ENCODE peak calls at places on chromosomes 1 and 21, in five cellular contexts. C, D, O, M and S are unnamed samples.

GRCh38 chr1:188669715-188670114 is 1807.9 kb downstream of the BRINP3 start:
- DNase-seq in C (no peak), D (peak), O (no peak), M (no peak), S (no peak)

GRCh38 chr1:151159373-151159772 is 2.9 kb downstream of the TNFAIP8L2 start:
- DNase-seq in C (no peak), D (no peak), O (no peak), M (no peak), S (no peak)

GRCh38 chr1:182215797-182216196 is 154.3 kb upstream of the ZNF648 start:
- DNase-seq in C (peak), D (peak), O (no peak), M (no peak), S (no peak)

GRCh38 chr21:37916795-37917142 is 512 bp upstream of the KCNJ6 start:
- DNase-seq in C (no peak), D (no peak), O (no peak), M (no peak), S (no peak)

GRCh38 chr1:183243190-183244065 is 57.4 kb downstream of the LAMC2 start:
- DNase-seq in C (no peak), D (no peak), O (no peak), M (peak), S (peak)

GRCh38 chr21:26067836-26068401 is 102.7 kb downstream of the APP start:
- DNase-seq in C (no peak), D (no peak), O (no peak), M (no peak), S (no peak)

GRCh38 chr21:25441835-25442234 is 165.4 kb downstream of the MRPL39 start:
- DNase-seq in C (no peak), D (no peak), O (no peak), M (no peak), S (no peak)

GRCh38 chr1:244337839-244338238 is 113.9 kb downstream of the ADSS2 start:
- DNase-seq in C (no peak), D (no peak), O (no peak), M (no peak), S (no peak)

GRCh38 chr1:215273838-215274516 is 191.4 kb downstream of the KCNK2 start:
- DNase-seq in C (peak), D (peak), O (no peak), M (no peak), S (no peak)

GRCh38 chr1:44628962-44629756 is 45.1 kb downstream of the TMEM53 start:
- DNase-seq in C (no peak), D (peak), O (no peak), M (no peak), S (no peak)

GRCh38 chr21:35197191-35197590 is 148.1 kb upstream of the RUNX1 start:
- DNase-seq in C (no peak), D (peak), O (no peak), M (no peak), S (no peak)

GRCh38 chr1:115838805-115839705 is 1.9 kb downstream of the NHLH2 start:
- DNase-seq in C (peak), D (peak), O (no peak), M (no peak), S (no peak)

GRCh38 chr1:86155807-86156561 is 588 bp downstream of the COL24A1 start:
- DNase-seq in C (no peak), D (peak), O (no peak), M (no peak), S (peak)

GRCh38 chr1:37722181-37723071 is 30.1 kb downstream of the CDCA8 start:
- DNase-seq in C (no peak), D (no peak), O (no peak), M (no peak), S (no peak)

GRCh38 chr1:2909797-2910196 is 108.3 kb upstream of the TTC34 start:
- DNase-seq in C (no peak), D (no peak), O (no peak), M (no peak), S (no peak)

GRCh38 chr1:59285691-59286090 is 11.2 kb upstream of the FGGY start:
- DNase-seq in C (no peak), D (peak), O (no peak), M (no peak), S (no peak)

GRCh38 chr1:207948536-207949250 is 37.8 kb upstream of the CD34 start:
- DNase-seq in C (no peak), D (no peak), O (no peak), M (no peak), S (no peak)

GRCh38 chr1:38589036-38589435 is 270.5 kb downstream of the RRAGC start:
- DNase-seq in C (peak), D (peak), O (no peak), M (peak), S (no peak)

GRCh38 chr1:214584805-214585766 is 17.9 kb upstream of the CENPF start:
- DNase-seq in C (peak), D (peak), O (no peak), M (no peak), S (no peak)

GRCh38 chr1:200306954-200307754 is 102.7 kb downstream of the ZNF281 start:
- DNase-seq in C (peak), D (no peak), O (peak), M (no peak), S (no peak)

GRCh38 chr1:26999440-26999987 is 6.0 kb downstream of the TRNP1 start:
- DNase-seq in C (peak), D (peak), O (no peak), M (peak), S (peak)

GRCh38 chr21:27190601-27191000 is 223.7 kb upstream of the ADAMTS5 start:
- DNase-seq in C (no peak), D (peak), O (no peak), M (no peak), S (no peak)

GRCh38 chr1:208047476-208047934 is 136.6 kb upstream of the CD34 start:
- DNase-seq in C (no peak), D (peak), O (no peak), M (peak), S (peak)

GRCh38 chr1:155015527-155016230 is 13.1 kb downstream of the ZBTB7B start:
- DNase-seq in C (no peak), D (no peak), O (no peak), M (no peak), S (no peak)

GRCh38 chr1:33002006-33002405 is 34.7 kb downstream of the AK2 start:
- DNase-seq in C (no peak), D (no peak), O (no peak), M (no peak), S (no peak)

GRCh38 chr1:202599669-202600431 is 110.4 kb downstream of the SYT2 start:
- DNase-seq in C (peak), D (peak), O (no peak), M (peak), S (peak)

GRCh38 chr21:39911286-39911685 is 44.0 kb downstream of the PCP4 start:
- DNase-seq in C (no peak), D (no peak), O (no peak), M (no peak), S (no peak)

GRCh38 chr1:7430047-7430608 is 341.0 kb upstream of the VAMP3 start:
- DNase-seq in C (no peak), D (no peak), O (no peak), M (no peak), S (no peak)

GRCh38 chr1:172746091-172746949 is 87.4 kb downstream of the FASLG start:
- DNase-seq in C (peak), D (peak), O (peak), M (no peak), S (no peak)

GRCh38 chr1:180765156-180765555 is 133.3 kb downstream of the XPR1 start:
- DNase-seq in C (no peak), D (peak), O (no peak), M (no peak), S (no peak)

GRCh38 chr1:192824511-192824910 is 15.7 kb downstream of the RGS2 start:
- DNase-seq in C (no peak), D (peak), O (no peak), M (no peak), S (no peak)

GRCh38 chr1:162085991-162086390 is 16.5 kb downstream of the NOS1AP start:
- DNase-seq in C (no peak), D (no peak), O (no peak), M (no peak), S (no peak)

GRCh38 chr1:55679971-55680370 is 464.8 kb upstream of the USP24 start:
- DNase-seq in C (no peak), D (peak), O (no peak), M (no peak), S (no peak)

GRCh38 chr1:5793516-5793915 is 198.7 kb downstream of the NPHP4 start:
- DNase-seq in C (no peak), D (no peak), O (no peak), M (no peak), S (no peak)

GRCh38 chr1:162560303-162561036 is 1.1 kb upstream of the UAP1 start:
- DNase-seq in C (no peak), D (no peak), O (no peak), M (no peak), S (no peak)

GRCh38 chr1:4171480-4172450 is 271.7 kb upstream of the C1orf174 start:
- DNase-seq in C (no peak), D (no peak), O (no peak), M (no peak), S (no peak)

DNA sequence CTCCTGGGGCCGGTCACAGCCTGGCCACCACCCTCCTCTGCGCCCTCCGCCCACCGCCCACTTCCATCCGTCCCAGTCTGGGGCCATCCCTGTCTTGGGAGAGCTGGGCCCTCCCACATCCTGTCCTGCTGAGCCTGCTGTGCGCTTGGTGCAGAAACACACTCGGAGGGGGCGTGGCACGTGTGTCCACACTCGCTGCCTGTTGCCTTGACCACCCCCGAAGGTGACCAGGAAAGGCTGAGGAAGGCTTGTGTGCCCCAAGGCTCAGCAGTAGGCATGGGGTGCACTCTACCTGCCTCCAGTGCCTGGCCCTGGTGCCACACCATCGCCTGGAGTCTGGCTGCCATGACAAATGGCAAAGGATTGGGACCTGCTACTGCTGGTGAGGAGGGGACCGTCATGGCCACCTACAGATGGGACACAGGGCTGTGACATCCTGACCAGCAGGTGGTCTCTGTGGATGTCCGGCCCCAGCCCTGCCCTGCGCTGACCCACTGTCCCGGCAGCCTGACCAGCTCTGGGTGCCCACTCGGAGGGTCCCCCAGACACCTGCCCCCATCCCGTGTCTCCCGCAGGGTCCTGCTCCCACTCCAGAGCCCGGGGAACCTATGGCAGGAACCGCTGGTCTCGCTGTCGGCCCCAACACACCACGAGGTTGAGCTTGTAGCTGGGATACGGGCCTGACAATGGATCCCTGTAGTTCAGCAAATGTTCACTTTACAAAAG is 23.2 kb upstream of the PTTG1IP start:
- DNase-seq in C (no peak), D (no peak), O (no peak), M (no peak), S (no peak)
- H3K27ac ChIP-seq in C (no peak), D (no peak), O (no peak), M (no peak), S (no peak)

DNA sequence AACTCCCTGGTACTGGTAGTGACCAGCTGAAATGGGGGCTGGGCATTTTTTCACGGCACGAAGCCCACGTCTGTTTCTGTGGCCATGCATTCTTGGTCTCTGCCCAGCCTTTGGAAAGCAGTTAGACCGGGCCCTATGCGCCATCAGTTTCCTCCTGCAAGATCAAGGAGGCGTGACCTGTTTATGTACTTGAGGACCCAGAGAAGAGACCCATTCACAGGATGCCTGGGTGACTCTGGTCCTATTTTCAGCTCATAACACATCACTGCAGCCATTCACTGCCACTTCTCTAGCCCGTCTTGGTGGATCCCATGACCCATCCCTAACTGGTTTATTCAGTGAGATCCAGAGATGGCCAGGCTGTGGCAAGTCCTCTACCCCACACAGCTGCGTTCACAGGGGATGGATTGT is 70.4 kb downstream of the SPSB1 start:
- DNase-seq in C (no peak), D (no peak), O (no peak), M (no peak), S (no peak)
- H3K27ac ChIP-seq in C (peak), D (no peak), O (no peak), M (peak), S (no peak)

GRCh38 chr21:45366931-45367401 is 38.0 kb upstream of the COL18A1 start:
- DNase-seq in C (no peak), D (peak), O (no peak), M (peak), S (peak)
- H3K27ac ChIP-seq in C (peak), D (peak), O (no peak), M (peak), S (peak)

DNA sequence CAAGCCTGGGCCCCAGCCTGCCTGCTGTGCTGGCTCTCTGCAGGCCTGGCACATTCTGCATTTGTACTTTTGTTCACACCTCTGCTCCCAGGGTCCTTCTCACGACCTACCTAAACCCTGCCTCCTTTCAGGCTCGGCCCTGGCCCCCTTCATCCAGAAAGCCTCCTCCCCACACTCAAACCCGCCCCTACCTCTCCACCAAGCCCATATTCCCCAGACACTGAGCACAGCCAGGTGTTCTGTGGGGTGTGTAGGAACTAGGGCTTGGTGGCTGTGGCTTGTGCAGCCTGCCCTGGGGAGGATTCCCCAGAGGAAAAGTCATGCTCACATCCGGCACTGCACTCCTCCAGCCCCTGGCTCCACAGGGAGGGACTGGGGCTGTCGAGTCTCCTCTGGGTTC is 8.2 kb upstream of the MIXL1 start:
- DNase-seq in C (no peak), D (no peak), O (no peak), M (no peak), S (no peak)
- H3K27ac ChIP-seq in C (no peak), D (no peak), O (no peak), M (no peak), S (no peak)